ENCODE peak calls at places on chromosomes 3 and 15, in nine cellular contexts. Y is tibial nerve, O is adrenal gland, G is H1, Q is body of pancreas, N is IMR-90, I is GM12878, J is Peyer's patch, A is testis. E is an unnamed sample.
A peak's percentile ranks its signal among the peaks of the same experiment; 100 is the strongest.

GRCh38 chr15:43225201-43225949 is 4.6 kb upstream of the EPB42 start:
- DNase-seq in O (peak; percentile 61), A (peak; percentile 67), G (no peak), Q (peak; percentile 57), J (peak; percentile 61), Y (peak; percentile 57), I (peak; percentile 45), N (peak; percentile 63), E (no peak)

GRCh38 chr15:66369773-66370651 is 13.5 kb upstream of the TIPIN start:
- DNase-seq in G (no peak), A (no peak), N (peak; percentile 20), Q (no peak), Y (no peak), O (no peak), I (peak; percentile 68), J (no peak), E (no peak)

GRCh38 chr15:78695046-78695671 is 54.1 kb upstream of the CHRNB4 start:
- DNase-seq in I (no peak), G (no peak), O (no peak), J (no peak), Y (no peak), N (no peak), Q (no peak), A (no peak), E (no peak)

GRCh38 chr3:139764069-139764905 is 86.5 kb upstream of the NMNAT3 start:
- DNase-seq in J (no peak), O (no peak), Q (no peak), N (no peak), I (no peak), G (no peak), Y (no peak), A (no peak), E (no peak)

GRCh38 chr15:34984884-34985630 is 3.0 kb downstream of the ZNF770 start:
- DNase-seq in Q (no peak), Y (no peak), J (no peak), A (peak; percentile 32), G (no peak), I (no peak), N (peak; percentile 22), O (peak; percentile 50), E (no peak)

GRCh38 chr3:10981961-10982360 is 10.6 kb upstream of the SLC6A1 start:
- DNase-seq in N (no peak), A (no peak), J (no peak), Q (no peak), Y (no peak), O (no peak), G (no peak), I (no peak), E (no peak)

GRCh38 chr3:57354768-57355167 is 62.3 kb upstream of the ASB14 start:
- DNase-seq in Q (no peak), J (no peak), I (no peak), A (no peak), N (no peak), G (no peak), Y (no peak), O (no peak), E (no peak)

GRCh38 chr3:151213881-151214280 is 10.9 kb upstream of the GPR171 start:
- DNase-seq in J (no peak), G (no peak), N (peak; percentile 54), A (no peak), Y (no peak), I (no peak), O (no peak), Q (no peak), E (no peak)

GRCh38 chr3:143332046-143332445 is 212.5 kb downstream of the CHST2 start:
- DNase-seq in G (no peak), J (no peak), O (no peak), N (no peak), A (no peak), Y (no peak), Q (no peak), I (no peak), E (no peak)

GRCh38 chr3:143334231-143334630 is 214.7 kb downstream of the CHST2 start:
- DNase-seq in O (no peak), I (no peak), A (no peak), J (no peak), Y (no peak), G (no peak), N (no peak), Q (no peak), E (no peak)

GRCh38 chr3:143331336-143331735 is 211.8 kb downstream of the CHST2 start:
- DNase-seq in Y (no peak), Q (no peak), O (no peak), G (no peak), A (no peak), N (no peak), I (no peak), J (no peak), E (no peak)

GRCh38 chr3:143330316-143330868 is 210.8 kb downstream of the CHST2 start:
- DNase-seq in Q (no peak), J (no peak), I (no peak), G (no peak), N (no peak), A (no peak), Y (no peak), O (no peak), E (no peak)

GRCh38 chr3:143333367-143333766 is 213.8 kb downstream of the CHST2 start:
- DNase-seq in N (no peak), Y (no peak), J (no peak), G (no peak), I (no peak), O (no peak), Q (no peak), A (no peak), E (no peak)
- TF ChIP-seq POLR2A in N (no peak), Y (no peak), J (no peak), G (no peak), I (no peak), O (no peak), Q (no peak), A (no peak), E (no peak)

GRCh38 chr3:167883452-167883851 is 147.9 kb downstream of the SERPINI1 start:
- DNase-seq in A (no peak), Y (no peak), N (no peak), O (no peak), G (no peak), I (no peak), J (no peak), Q (no peak), E (no peak)

GRCh38 chr3:167884481-167884880 is 149.0 kb downstream of the SERPINI1 start:
- DNase-seq in N (no peak), I (no peak), G (no peak), Y (no peak), Q (no peak), A (no peak), J (no peak), O (no peak), E (no peak)

GRCh38 chr3:167882057-167882667 is 146.6 kb downstream of the SERPINI1 start:
- DNase-seq in G (no peak), J (no peak), Y (no peak), A (no peak), Q (no peak), O (no peak), I (no peak), N (peak; percentile 60), E (no peak)

GRCh38 chr3:167876603-167877325 is 141.2 kb downstream of the SERPINI1 start:
- DNase-seq in O (no peak), A (no peak), N (peak; percentile 56), I (no peak), Y (peak; percentile 59), G (no peak), Q (no peak), J (no peak), E (no peak)

GRCh38 chr3:167880183-167880582 is 144.7 kb downstream of the SERPINI1 start:
- DNase-seq in J (no peak), Y (no peak), N (no peak), I (no peak), A (no peak), O (no peak), Q (no peak), G (no peak), E (no peak)
- H3K27me3 ChIP-seq in J (no peaks in the 10 kb centered on the region), Y (no peaks in the 10 kb centered on the region), N (no peaks in the 10 kb centered on the region), I (no peaks in the 10 kb centered on the region), A (no peaks in the 10 kb centered on the region), O (no peaks in the 10 kb centered on the region), Q (no peaks in the 10 kb centered on the region), G (no peaks in the 10 kb centered on the region), E (no peaks in the 10 kb centered on the region)

GRCh38 chr3:143972155-143972494 is 502 bp downstream of the DIPK2A start:
- DNase-seq in Y (peak; percentile 35), N (no peak), Q (no peak), J (no peak), G (peak; percentile 21), I (no peak), O (no peak), A (no peak), E (no peak)

GRCh38 chr3:143972495-143973351 is 1.1 kb downstream of the DIPK2A start:
- DNase-seq in A (peak; percentile 87), N (peak; percentile 85), Q (peak; percentile 79), J (peak; percentile 89), Y (peak; percentile 75), O (peak; percentile 73), G (peak; percentile 9), I (peak; percentile 53), E (peak; percentile 97)

GRCh38 chr3:143971367-143972154 is at the start of gene DIPK2A:
- DNase-seq in N (peak; percentile 93), Q (peak; percentile 95), I (peak; percentile 82), G (peak; percentile 81), O (peak; percentile 94), Y (peak; percentile 95), J (peak; percentile 98), A (peak; percentile 97), E (peak; percentile 99)

GRCh38 chr3:143973352-143974021 is 1.9 kb downstream of the DIPK2A start:
- DNase-seq in I (no peak), Y (peak; percentile 15), G (no peak), O (no peak), Q (no peak), J (no peak), A (peak; percentile 36), N (peak; percentile 16), E (no peak)

DNA sequence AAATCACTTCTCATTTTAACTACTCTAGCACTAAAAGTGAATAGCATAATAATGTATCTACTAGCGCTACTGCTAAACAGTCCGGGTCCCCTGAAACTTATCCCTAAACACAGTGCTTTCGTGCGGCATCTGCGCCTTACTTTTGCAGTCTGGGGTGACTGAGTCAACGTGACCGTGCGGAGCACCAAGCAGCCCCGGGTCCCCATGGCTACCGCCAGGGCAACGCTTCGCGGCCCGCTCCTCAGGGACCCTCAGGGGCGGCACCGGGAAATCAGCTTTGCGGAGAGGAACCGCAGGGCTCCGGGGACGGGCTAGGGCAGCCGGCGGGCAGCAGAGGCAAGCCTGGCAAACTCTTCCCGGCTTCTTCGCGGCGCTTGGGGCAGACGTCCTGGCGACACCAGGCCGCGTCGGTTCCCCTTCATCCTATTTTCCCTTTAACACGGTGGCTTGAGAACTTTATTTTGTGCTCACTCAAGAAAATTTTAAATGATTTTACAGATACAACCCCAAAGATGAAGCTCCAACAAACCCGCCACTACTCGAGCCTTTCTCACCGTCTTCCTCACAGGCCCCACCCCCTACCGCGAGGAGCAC is 753 bp upstream of the DIPK2A start:
- DNase-seq in A (peak; percentile 70), J (peak; percentile 65), G (no peak), N (peak; percentile 33), Y (peak; percentile 18), O (peak; percentile 59), I (no peak), Q (peak; percentile 60), E (peak; percentile 94)
- TF ChIP-seq POLR2A in A (no peak), J (no peak), G (peak; percentile 28), N (no peak), Y (peak; percentile 13), O (no peak), I (no peak), Q (no peak), E (no peak)

DNA sequence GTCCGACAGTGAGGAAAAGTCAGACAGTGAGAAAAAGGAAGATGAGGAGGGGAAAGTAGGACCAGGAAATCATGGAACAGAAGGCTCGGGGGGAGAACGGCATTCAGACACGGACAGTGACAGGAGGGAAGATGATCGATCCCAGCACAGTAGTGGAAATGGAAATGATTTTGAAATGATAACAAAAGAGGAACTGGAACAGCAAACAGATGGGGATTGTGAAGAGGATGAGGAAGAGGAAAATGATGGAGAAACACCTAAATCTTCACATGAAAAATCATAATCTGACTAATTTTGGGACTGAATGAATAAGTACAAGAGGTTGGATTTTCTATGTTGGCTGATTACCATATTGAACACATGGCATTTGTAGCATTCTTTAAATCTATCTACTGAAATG is 26.2 kb downstream of the SEC62 start:
- DNase-seq in Y (no peak), I (no peak), G (no peak), A (no peak), Q (no peak), N (no peak), J (no peak), O (no peak), E (no peak)
- H3K27me3 ChIP-seq in Y (no peaks in the 10 kb centered on the region), I (no peaks in the 10 kb centered on the region), G (no peaks in the 10 kb centered on the region), A (no peaks in the 10 kb centered on the region), Q (no peaks in the 10 kb centered on the region), N (no peaks in the 10 kb centered on the region), J (no peaks in the 10 kb centered on the region), O (no peaks in the 10 kb centered on the region), E (no peaks in the 10 kb centered on the region)